ENCODE peak calls at places on chromosomes 7 and 10, in ten cellular contexts. R, Q, B, H, K, S, O, L, U and E are unnamed samples.
A peak's percentile ranks its signal among the peaks of the same experiment; 100 is the strongest.

GRCh38 chr7:84145892-84146291 is 48.7 kb downstream of the SEMA3A start:
- DNase-seq in Q (no peak), S (no peak), R (no peak), L (no peak), U (no peak), K (no peak), O (no peak), B (no peak), H (no peak), E (no peak)

GRCh38 chr10:97601268-97602215 is 12.0 kb downstream of the C10orf62 start:
- DNase-seq in R (no peak), K (no peak), B (no peak), U (no peak), L (no peak), Q (no peak), H (no peak), S (no peak), O (no peak), E (no peak)

GRCh38 chr7:2713370-2713769 is 25.4 kb downstream of the AMZ1 start:
- DNase-seq in B (no peak), Q (no peak), U (no peak), K (no peak), H (no peak), S (peak; percentile 38), R (no peak), L (no peak), O (no peak), E (no peak)

GRCh38 chr10:5199398-5199797 is 2.8 kb downstream of the AKR1C4 start:
- DNase-seq in L (peak; percentile 46), S (no peak), K (no peak), Q (no peak), O (no peak), R (no peak), B (no peak), U (no peak), H (no peak), E (no peak)

GRCh38 chr7:131212114-131212513 is 115.6 kb upstream of the MKLN1 start:
- DNase-seq in H (no peak), U (no peak), K (no peak), Q (peak; percentile 50), S (no peak), L (peak; percentile 32), B (no peak), O (no peak), R (no peak), E (peak; percentile 69)

GRCh38 chr10:101829561-101830315 is 11.5 kb upstream of the OGA start:
- DNase-seq in U (no peak), O (peak; percentile 74), Q (peak; percentile 51), H (no peak), K (peak; percentile 44), S (no peak), R (peak; percentile 94), B (no peak), L (peak; percentile 81), E (no peak)

GRCh38 chr7:108114117-108114841 is 15.9 kb downstream of the LAMB4 start:
- DNase-seq in O (no peak), B (no peak), S (no peak), K (no peak), Q (no peak), U (no peak), L (peak; percentile 59), R (no peak), H (peak; percentile 10), E (peak; percentile 25)

GRCh38 chr10:61031341-61031740 is 87.4 kb upstream of the RHOBTB1 start:
- DNase-seq in L (no peak), H (no peak), O (no peak), B (no peak), U (no peak), R (no peak), Q (no peak), K (no peak), S (no peak), E (no peak)